ENCODE peak calls at places on chromosomes 7 and 10, in eight cellular contexts. One of them, this sample, is unnamed.

GRCh38 chr7:137717811-137718271 is 128.9 kb downstream of the DGKI start:
- DNase-seq in transverse colon: no peak
- DNase-seq in ovary: no peak
- DNase-seq in stomach: no peak
- DNase-seq in HepG2: no peak
- DNase-seq in SK-N-SH: no peak
- DNase-seq in suprapubic skin: no peak
- DNase-seq in A549: no peak
- DNase-seq in this sample: no peak

GRCh38 chr10:74244097-74244685 is 93.2 kb downstream of the ADK start:
- DNase-seq in transverse colon: no peak
- DNase-seq in ovary: no peak
- DNase-seq in stomach: no peak
- DNase-seq in HepG2: peak
- DNase-seq in SK-N-SH: peak
- DNase-seq in suprapubic skin: no peak
- DNase-seq in A549: peak
- DNase-seq in this sample: no peak

GRCh38 chr10:48658243-48658888 is 26.3 kb upstream of the WDFY4 start:
- DNase-seq in transverse colon: peak
- DNase-seq in ovary: peak
- DNase-seq in stomach: peak
- DNase-seq in HepG2: peak
- DNase-seq in SK-N-SH: peak
- DNase-seq in suprapubic skin: no peak
- DNase-seq in A549: peak
- DNase-seq in this sample: peak

GRCh38 chr7:66140924-66141323 is 26.3 kb downstream of the CRCP start:
- DNase-seq in transverse colon: peak
- DNase-seq in ovary: peak
- DNase-seq in stomach: peak
- DNase-seq in HepG2: no peak
- DNase-seq in SK-N-SH: peak
- DNase-seq in suprapubic skin: peak
- DNase-seq in A549: peak
- DNase-seq in this sample: peak

GRCh38 chr10:122543676-122544075 is 16.9 kb upstream of the DMBT1 start:
- DNase-seq in transverse colon: peak
- DNase-seq in ovary: no peak
- DNase-seq in stomach: no peak
- DNase-seq in HepG2: no peak
- DNase-seq in SK-N-SH: no peak
- DNase-seq in suprapubic skin: no peak
- DNase-seq in A549: no peak
- DNase-seq in this sample: no peak

GRCh38 chr10:27685686-27686085 is 59.9 kb downstream of the MKX start:
- DNase-seq in transverse colon: no peak
- DNase-seq in ovary: no peak
- DNase-seq in stomach: no peak
- DNase-seq in HepG2: no peak
- DNase-seq in SK-N-SH: no peak
- DNase-seq in suprapubic skin: no peak
- DNase-seq in A549: no peak
- DNase-seq in this sample: no peak

GRCh38 chr10:99698504-99699080 is 33.3 kb downstream of the COX15 start:
- DNase-seq in transverse colon: no peak
- DNase-seq in ovary: no peak
- DNase-seq in stomach: no peak
- DNase-seq in HepG2: no peak
- DNase-seq in SK-N-SH: no peak
- DNase-seq in suprapubic skin: no peak
- DNase-seq in A549: no peak
- DNase-seq in this sample: no peak

GRCh38 chr10:110802551-110803238 is 69.0 kb upstream of the PDCD4 start:
- DNase-seq in transverse colon: peak
- DNase-seq in ovary: peak
- DNase-seq in stomach: peak
- DNase-seq in HepG2: peak
- DNase-seq in SK-N-SH: no peak
- DNase-seq in suprapubic skin: no peak
- DNase-seq in A549: no peak
- DNase-seq in this sample: peak

GRCh38 chr7:117019786-117020604 is 66.7 kb downstream of the ST7 start:
- DNase-seq in transverse colon: peak
- DNase-seq in ovary: peak
- DNase-seq in stomach: peak
- DNase-seq in HepG2: no peak
- DNase-seq in SK-N-SH: peak
- DNase-seq in suprapubic skin: no peak
- DNase-seq in A549: peak
- DNase-seq in this sample: peak

GRCh38 chr10:11176746-11177145 is 159.1 kb downstream of the CELF2 start:
- DNase-seq in transverse colon: peak
- DNase-seq in ovary: no peak
- DNase-seq in stomach: no peak
- DNase-seq in HepG2: no peak
- DNase-seq in SK-N-SH: no peak
- DNase-seq in suprapubic skin: no peak
- DNase-seq in A549: no peak
- DNase-seq in this sample: no peak

GRCh38 chr7:132138817-132139216 is 437.5 kb downstream of the PLXNA4 start:
- DNase-seq in transverse colon: no peak
- DNase-seq in ovary: no peak
- DNase-seq in stomach: no peak
- DNase-seq in HepG2: no peak
- DNase-seq in SK-N-SH: no peak
- DNase-seq in suprapubic skin: no peak
- DNase-seq in A549: peak
- DNase-seq in this sample: no peak

GRCh38 chr10:102615361-102615760 is 28.9 kb upstream of the TRIM8 start:
- DNase-seq in transverse colon: no peak
- DNase-seq in ovary: no peak
- DNase-seq in stomach: no peak
- DNase-seq in HepG2: no peak
- DNase-seq in SK-N-SH: peak
- DNase-seq in suprapubic skin: no peak
- DNase-seq in A549: peak
- DNase-seq in this sample: no peak

GRCh38 chr7:50696810-50697582 is 85.7 kb downstream of the GRB10 start:
- DNase-seq in transverse colon: no peak
- DNase-seq in ovary: no peak
- DNase-seq in stomach: no peak
- DNase-seq in HepG2: peak
- DNase-seq in SK-N-SH: no peak
- DNase-seq in suprapubic skin: no peak
- DNase-seq in A549: peak
- DNase-seq in this sample: no peak
- TF ChIP-seq EP300 in transverse colon: no peak
- TF ChIP-seq EP300 in ovary: no peak
- TF ChIP-seq EP300 in stomach: no peak
- TF ChIP-seq EP300 in HepG2: no peak
- TF ChIP-seq EP300 in SK-N-SH: no peak
- TF ChIP-seq EP300 in suprapubic skin: no peak
- TF ChIP-seq EP300 in A549: no peak
- TF ChIP-seq EP300 in this sample: no peak

GRCh38 chr7:26815452-26815851 is 48.9 kb downstream of the SKAP2 start:
- DNase-seq in transverse colon: no peak
- DNase-seq in ovary: no peak
- DNase-seq in stomach: no peak
- DNase-seq in HepG2: no peak
- DNase-seq in SK-N-SH: peak
- DNase-seq in suprapubic skin: no peak
- DNase-seq in A549: no peak
- DNase-seq in this sample: no peak

GRCh38 chr7:26813426-26813825 is 51.0 kb downstream of the SKAP2 start:
- DNase-seq in transverse colon: no peak
- DNase-seq in ovary: no peak
- DNase-seq in stomach: no peak
- DNase-seq in HepG2: peak
- DNase-seq in SK-N-SH: no peak
- DNase-seq in suprapubic skin: no peak
- DNase-seq in A549: peak
- DNase-seq in this sample: no peak
- TF ChIP-seq EP300 in transverse colon: no peak
- TF ChIP-seq EP300 in ovary: no peak
- TF ChIP-seq EP300 in stomach: no peak
- TF ChIP-seq EP300 in HepG2: no peak
- TF ChIP-seq EP300 in SK-N-SH: no peak
- TF ChIP-seq EP300 in suprapubic skin: no peak
- TF ChIP-seq EP300 in A549: no peak
- TF ChIP-seq EP300 in this sample: no peak

DNA sequence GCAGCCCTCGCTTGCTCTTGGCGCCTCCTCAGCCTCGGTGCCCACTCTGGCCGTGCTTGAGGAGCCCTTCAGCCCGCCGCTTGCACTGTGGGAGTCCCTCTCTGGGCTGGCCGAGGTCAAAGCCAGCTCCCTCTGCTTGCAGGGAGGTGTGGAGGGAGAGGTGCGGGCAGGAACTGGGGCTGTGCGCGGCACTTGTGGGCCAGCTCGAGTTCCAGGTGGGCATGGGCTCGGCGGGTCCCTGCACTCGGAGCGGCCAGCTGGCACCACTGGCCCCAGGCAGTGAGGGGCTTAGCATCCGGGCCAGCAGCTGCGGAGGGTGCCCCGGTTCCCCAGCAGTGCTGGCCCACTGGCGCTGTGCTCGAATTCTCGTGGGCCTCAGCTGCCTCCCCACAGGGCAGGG is 152.1 kb upstream of the SEMA3C start:
- DNase-seq in transverse colon: no peak
- DNase-seq in ovary: no peak
- DNase-seq in stomach: no peak
- DNase-seq in HepG2: no peak
- DNase-seq in SK-N-SH: no peak
- DNase-seq in suprapubic skin: no peak
- DNase-seq in A549: no peak
- DNase-seq in this sample: no peak
- TF ChIP-seq EP300 in transverse colon: no peak
- TF ChIP-seq EP300 in ovary: no peak
- TF ChIP-seq EP300 in stomach: no peak
- TF ChIP-seq EP300 in HepG2: no peak
- TF ChIP-seq EP300 in SK-N-SH: no peak
- TF ChIP-seq EP300 in suprapubic skin: no peak
- TF ChIP-seq EP300 in A549: no peak
- TF ChIP-seq EP300 in this sample: no peak

DNA sequence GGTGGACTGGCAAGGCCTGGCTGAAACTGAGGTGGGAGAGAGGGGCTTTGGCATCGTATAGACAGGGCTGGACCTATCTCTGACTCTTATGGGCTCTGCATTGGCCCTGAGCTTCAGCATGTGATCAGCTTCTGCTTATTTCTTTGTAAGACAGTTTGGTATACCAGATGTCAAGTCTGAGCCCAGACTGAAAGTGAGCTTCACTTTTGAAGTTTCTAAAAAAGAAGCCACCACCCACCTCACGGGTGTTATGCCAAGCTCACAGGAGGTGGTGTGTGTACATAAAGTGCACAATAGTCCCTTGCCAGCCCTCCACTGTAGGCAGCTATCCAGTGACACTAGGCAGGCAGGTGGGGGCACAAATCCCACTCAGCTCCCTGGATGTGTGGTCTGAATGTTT is 68.7 kb upstream of the SEPHS1 start:
- DNase-seq in transverse colon: no peak
- DNase-seq in ovary: no peak
- DNase-seq in stomach: no peak
- DNase-seq in HepG2: no peak
- DNase-seq in SK-N-SH: no peak
- DNase-seq in suprapubic skin: no peak
- DNase-seq in A549: no peak
- DNase-seq in this sample: no peak
- TF ChIP-seq EP300 in transverse colon: no peak
- TF ChIP-seq EP300 in ovary: no peak
- TF ChIP-seq EP300 in stomach: no peak
- TF ChIP-seq EP300 in HepG2: no peak
- TF ChIP-seq EP300 in SK-N-SH: no peak
- TF ChIP-seq EP300 in suprapubic skin: no peak
- TF ChIP-seq EP300 in A549: no peak
- TF ChIP-seq EP300 in this sample: no peak